ENCODE peak calls at places on chromosome 2, in four cellular contexts. One of them, this sample, is unnamed.

GRCh38 chr2:60597346-60597745 is 43.9 kb upstream of the BCL11A start:
- DNase-seq in activated T-cell treated with anti-CD3 and anti-CD28 coated beads, Interleukin-2, amount 50 U/mL, for 4 hours: no peak
- DNase-seq in glutamatergic neuron: no peak
- DNase-seq in T-helper 22 cell: no peak
- DNase-seq in this sample: no peak

GRCh38 chr2:100655446-100655845 is 92.7 kb downstream of the PDCL3 start:
- DNase-seq in activated T-cell treated with anti-CD3 and anti-CD28 coated beads, Interleukin-2, amount 50 U/mL, for 4 hours: no peak
- DNase-seq in glutamatergic neuron: no peak
- DNase-seq in T-helper 22 cell: no peak
- DNase-seq in this sample: no peak

GRCh38 chr2:186912979-186913378 is 64.0 kb upstream of the ZSWIM2 start:
- DNase-seq in activated T-cell treated with anti-CD3 and anti-CD28 coated beads, Interleukin-2, amount 50 U/mL, for 4 hours: no peak
- DNase-seq in glutamatergic neuron: no peak
- DNase-seq in T-helper 22 cell: no peak
- DNase-seq in this sample: no peak

GRCh38 chr2:51165534-51166260 is 133.8 kb upstream of the NRXN1 start:
- DNase-seq in activated T-cell treated with anti-CD3 and anti-CD28 coated beads, Interleukin-2, amount 50 U/mL, for 4 hours: no peak
- DNase-seq in glutamatergic neuron: no peak
- DNase-seq in T-helper 22 cell: no peak
- DNase-seq in this sample: no peak

GRCh38 chr2:24860631-24861030 is 59.4 kb downstream of the ADCY3 start:
- DNase-seq in activated T-cell treated with anti-CD3 and anti-CD28 coated beads, Interleukin-2, amount 50 U/mL, for 4 hours: no peak
- DNase-seq in glutamatergic neuron: no peak
- DNase-seq in T-helper 22 cell: no peak
- DNase-seq in this sample: no peak

GRCh38 chr2:239597216-239597615 is 196.4 kb upstream of the HDAC4 start:
- DNase-seq in activated T-cell treated with anti-CD3 and anti-CD28 coated beads, Interleukin-2, amount 50 U/mL, for 4 hours: no peak
- DNase-seq in glutamatergic neuron: no peak
- DNase-seq in T-helper 22 cell: no peak
- DNase-seq in this sample: no peak

GRCh38 chr2:76268928-76269327 is 558.2 kb upstream of the GCFC2 start:
- DNase-seq in activated T-cell treated with anti-CD3 and anti-CD28 coated beads, Interleukin-2, amount 50 U/mL, for 4 hours: no peak
- DNase-seq in glutamatergic neuron: no peak
- DNase-seq in T-helper 22 cell: no peak
- DNase-seq in this sample: no peak

GRCh38 chr2:133532919-133533318 is 35.3 kb downstream of the NCKAP5 start:
- DNase-seq in activated T-cell treated with anti-CD3 and anti-CD28 coated beads, Interleukin-2, amount 50 U/mL, for 4 hours: no peak
- DNase-seq in glutamatergic neuron: no peak
- DNase-seq in T-helper 22 cell: no peak
- DNase-seq in this sample: no peak